ENCODE peak calls at places on chromosomes 12 and 14, in ten cellular contexts. A is COR-L47; C is choroid plexus epithelial cell; R is stimulated activated naive CD4-positive, alpha-beta T cell treated with Interleukin-2 at 50 U/mL for 16 hours; K is stimulated activated CD8-positive, alpha-beta memory T cell treated with anti-CD3 and anti-CD28 coated beads, Interleukin-7, amount 100 ng/mL, for 24 hours; F is KG1; E is stimulated activated CD4-positive, alpha-beta T cell treated with anti-CD3 and anti-CD28 coated beads, Interleukin-4, amount 100 ng/mL, for 48 hours; T is A549; B is uterus; W is activated naive CD8-positive, alpha-beta T cell treated with anti-CD3 and anti-CD28 coated beads for 36 hours. M is an unnamed sample.

GRCh38 chr14:80364816-80365215 is 153.5 kb upstream of the DIO2 start:
- DNase-seq in B (no peak), R (no peak), F (no peak), W (no peak), C (no peak), K (no peak), E (no peak), A (no peak), T (no peak), M (no peak)

GRCh38 chr12:49920241-49920914 is 16.7 kb upstream of the FAIM2 start:
- DNase-seq in B (peak; percentile 15), A (no peak), K (no peak), C (peak; percentile 65), F (no peak), R (no peak), T (no peak), E (no peak), W (no peak), M (no peak)

GRCh38 chr12:53751336-53752191 is at the start of gene CISTR:
- DNase-seq in F (no peak), W (peak; percentile 46), R (peak; percentile 37), E (no peak), C (no peak), A (peak; percentile 74), T (no peak), K (no peak), B (no peak), M (peak; percentile 43)

GRCh38 chr14:78319411-78319810 is 149.2 kb downstream of the NRXN3 start:
- DNase-seq in A (peak; percentile 44), K (no peak), F (no peak), T (no peak), E (no peak), W (no peak), C (no peak), R (no peak), B (no peak), M (no peak)

GRCh38 chr14:90535556-90535930 is 138.7 kb downstream of the CALM1 start:
- DNase-seq in R (no peak), A (no peak), E (no peak), T (no peak), B (no peak), K (no peak), F (no peak), W (no peak), C (no peak), M (no peak)

GRCh38 chr12:66190519-66191406 is 1.7 kb downstream of the IRAK3 start:
- DNase-seq in K (no peak), F (peak; percentile 69), R (no peak), A (no peak), T (no peak), W (no peak), E (no peak), C (peak; percentile 65), B (no peak), M (no peak)

GRCh38 chr14:72855913-72856312 is 38.0 kb downstream of the DPF3 start:
- DNase-seq in E (no peak), A (no peak), T (no peak), W (no peak), B (no peak), R (no peak), F (no peak), C (peak; percentile 44), K (no peak), M (no peak)

GRCh38 chr14:54348001-54348611 is 48.7 kb upstream of the CDKN3 start:
- DNase-seq in K (no peak), T (peak; percentile 62), R (no peak), C (peak; percentile 70), A (peak; percentile 73), B (no peak), F (peak; percentile 13), E (no peak), W (no peak), M (no peak)

GRCh38 chr14:57753821-57754220 is 112.1 kb downstream of the SLC35F4 start:
- DNase-seq in R (no peak), K (no peak), B (no peak), C (no peak), F (no peak), E (no peak), T (no peak), A (no peak), W (no peak), M (no peak)

GRCh38 chr12:6839482-6840201 is 1.1 kb upstream of the GNB3 start:
- DNase-seq in T (no peak), K (no peak), B (no peak), E (no peak), R (no peak), W (no peak), F (no peak), A (no peak), C (no peak), M (no peak)

GRCh38 chr12:26748741-26749431 is 84.1 kb downstream of the ITPR2 start:
- DNase-seq in C (peak; percentile 82), A (no peak), F (no peak), K (no peak), R (no peak), B (no peak), T (no peak), E (no peak), W (no peak), M (no peak)

GRCh38 chr14:32494566-32495434 is 165.7 kb downstream of the AKAP6 start:
- DNase-seq in A (no peak), E (no peak), K (no peak), B (no peak), C (peak; percentile 51), R (no peak), W (no peak), F (no peak), T (no peak), M (no peak)

GRCh38 chr14:98928418-98928817 is 343.6 kb downstream of the BCL11B start:
- DNase-seq in C (no peak), R (no peak), B (no peak), E (no peak), K (no peak), A (no peak), T (no peak), W (no peak), F (no peak), M (no peak)

GRCh38 chr14:97328743-97329142 is 531.6 kb downstream of the VRK1 start:
- DNase-seq in C (no peak), K (no peak), A (no peak), W (no peak), F (no peak), R (no peak), B (no peak), T (no peak), E (no peak), M (no peak)

GRCh38 chr12:94690199-94690695 is 39.9 kb upstream of the TMCC3 start:
- DNase-seq in R (no peak), C (peak; percentile 49), K (no peak), W (no peak), B (no peak), F (no peak), A (no peak), E (no peak), T (no peak), M (no peak)

GRCh38 chr12:94183702-94184379 is 35.5 kb downstream of the PLXNC1 start:
- DNase-seq in E (no peak), B (no peak), K (no peak), C (no peak), R (no peak), A (no peak), T (no peak), W (no peak), F (no peak), M (no peak)

GRCh38 chr12:117497407-117497806 is 136.0 kb upstream of the NOS1 start:
- DNase-seq in T (no peak), A (no peak), C (no peak), F (no peak), E (no peak), W (no peak), K (no peak), R (no peak), B (no peak), M (no peak)

GRCh38 chr12:24109381-24110039 is 160.0 kb upstream of the SOX5 start:
- DNase-seq in C (peak; percentile 58), K (no peak), F (no peak), T (no peak), W (no peak), B (no peak), R (no peak), E (no peak), A (peak; percentile 2), M (no peak)

GRCh38 chr14:45610303-45610702 is 357.3 kb upstream of the MIS18BP1 start:
- DNase-seq in R (no peak), W (no peak), F (no peak), B (no peak), K (no peak), C (peak; percentile 39), T (no peak), E (no peak), A (no peak), M (no peak)

GRCh38 chr14:36477266-36477665 is 42.8 kb downstream of the NKX2-1 start:
- DNase-seq in W (peak; percentile 2), A (no peak), E (no peak), C (no peak), B (no peak), K (no peak), R (no peak), F (no peak), T (no peak), M (no peak)

GRCh38 chr14:68160779-68161546 is 341.4 kb downstream of the RAD51B start:
- DNase-seq in K (no peak), C (no peak), A (no peak), T (no peak), B (no peak), W (no peak), F (no peak), E (no peak), R (no peak), M (no peak)

GRCh38 chr12:50061172-50061571 is 3.8 kb downstream of the ASIC1 start:
- DNase-seq in W (no peak), F (no peak), E (no peak), A (no peak), B (no peak), C (peak; percentile 15), R (no peak), T (no peak), K (no peak), M (no peak)

GRCh38 chr12:120437735-120438494 is at the start of gene COX6A1:
- DNase-seq in B (peak; percentile 96), K (peak; percentile 96), R (peak; percentile 99), A (peak; percentile 99), F (peak; percentile 98), C (peak; percentile 98), T (peak; percentile 99), W (peak; percentile 96), E (peak; percentile 99), M (peak; percentile 94)

GRCh38 chr14:72714094-72714493 is 179.8 kb downstream of the DPF3 start:
- DNase-seq in E (no peak), R (no peak), W (peak; percentile 65), T (no peak), K (no peak), B (no peak), F (peak; percentile 55), A (no peak), C (no peak), M (no peak)

M was measured in occipital lobe.